ENCODE peak calls at places on chromosomes 11 and 22, in five cellular contexts. J is left colon; S is activated T-cell treated with anti-CD3 and anti-CD28 coated beads, Interleukin-2, amount 50 U/mL, for 72 hours; G is endothelial cell of umbilical vein; D is activated CD8-positive, alpha-beta memory T cell treated with anti-CD3 and anti-CD28 coated beads for 48 hours. U is an unnamed sample.

GRCh38 chr11:67389477-67389876 is 2.3 kb upstream of the RAD9A start:
- DNase-seq in S (peak), J (peak), D (no peak), G (no peak), U (no peak)

GRCh38 chr11:111148116-111148515 is 97.4 kb upstream of the POU2AF2 start:
- DNase-seq in S (no peak), J (no peak), D (no peak), G (no peak), U (no peak)

GRCh38 chr11:4167758-4168157 is 73.2 kb downstream of the RRM1 start:
- DNase-seq in D (no peak), G (no peak), J (no peak), S (no peak), U (no peak)

GRCh38 chr22:37525746-37526350 is 6.6 kb upstream of the CARD10 start:
- DNase-seq in G (no peak), J (no peak), S (no peak), D (no peak), U (no peak)

GRCh38 chr11:25650319-25650718 is 681.6 kb upstream of the ANO3 start:
- DNase-seq in G (no peak), S (no peak), J (no peak), D (no peak), U (no peak)

GRCh38 chr22:44335903-44336803 is 23.4 kb upstream of the SHISAL1 start:
- DNase-seq in J (no peak), D (no peak), G (no peak), S (peak), U (no peak)

GRCh38 chr22:41909290-41910049 is 5.4 kb downstream of the SHISA8 start:
- DNase-seq in J (no peak), G (no peak), S (no peak), D (no peak), U (no peak)

GRCh38 chr11:45803981-45804805 is 756 bp upstream of the SLC35C1 start:
- DNase-seq in S (peak), G (peak), J (peak), D (peak), U (peak)

GRCh38 chr11:107357877-107358276 is 99.7 kb downstream of the CWF19L2 start:
- DNase-seq in G (no peak), J (no peak), D (no peak), S (no peak), U (no peak)

GRCh38 chr22:49850021-49850911 is 3.4 kb upstream of the ZBED4 start:
- DNase-seq in D (no peak), S (no peak), J (no peak), G (no peak), U (no peak)

GRCh38 chr22:44532466-44533025 is 34.5 kb upstream of the RTL6 start:
- DNase-seq in G (no peak), D (no peak), S (no peak), J (no peak), U (no peak)

GRCh38 chr22:36323855-36324331 is 63.9 kb downstream of the MYH9 start:
- DNase-seq in S (no peak), D (no peak), J (no peak), G (no peak), U (no peak)

GRCh38 chr22:25780673-25781072 is 38.7 kb downstream of the MYO18B start:
- DNase-seq in J (no peak), G (no peak), S (no peak), D (no peak), U (no peak)

GRCh38 chr11:3664032-3664630 is 7.1 kb downstream of the CHRNA10 start:
- DNase-seq in J (no peak), S (no peak), G (no peak), D (no peak), U (no peak)

GRCh38 chr11:10091314-10092045 is 202.5 kb downstream of the SBF2 start:
- DNase-seq in D (no peak), J (no peak), S (no peak), G (no peak), U (no peak)

GRCh38 chr11:74926304-74927030 is 22.4 kb downstream of the XRRA1 start:
- DNase-seq in J (no peak), S (peak), D (no peak), G (no peak), U (no peak)

GRCh38 chr11:83007909-83008580 is 63.7 kb downstream of the RAB30 start:
- DNase-seq in G (peak), J (peak), D (no peak), S (no peak), U (no peak)

GRCh38 chr11:130178441-130178971 is 18.9 kb downstream of the ST14 start:
- DNase-seq in G (no peak), S (no peak), D (no peak), J (peak), U (no peak)